ENCODE peak calls at places on chromosomes 3 and 15, in five cellular contexts. One of them, this sample, is unnamed.

GRCh38 chr15:51620647-51621046 is 1.9 kb downstream of the DMXL2 start:
- DNase-seq in ureter: no peak
- DNase-seq in PC-9: no peak
- DNase-seq in cardiac septum: no peak
- DNase-seq in NCI-H1417: peak; percentile 9
- DNase-seq in this sample: peak; percentile 15

GRCh38 chr3:172848910-172849309 is 98.4 kb downstream of the ECT2 start:
- DNase-seq in ureter: no peak
- DNase-seq in cardiac septum: no peak
- DNase-seq in PC-9: no peak
- DNase-seq in NCI-H1417: no peak
- DNase-seq in this sample: no peak

GRCh38 chr15:90029024-90029423 is 27.9 kb downstream of the ZNF710 start:
- DNase-seq in NCI-H1417: no peak
- DNase-seq in cardiac septum: no peak
- DNase-seq in ureter: no peak
- DNase-seq in PC-9: no peak
- DNase-seq in this sample: peak; percentile 89

GRCh38 chr3:189909573-189909972 is 211.1 kb downstream of the P3H2 start:
- DNase-seq in PC-9: peak; percentile 81
- DNase-seq in ureter: no peak
- DNase-seq in NCI-H1417: no peak
- DNase-seq in cardiac septum: no peak
- DNase-seq in this sample: no peak

GRCh38 chr3:172539273-172539672 is 16.0 kb upstream of the TNFSF10 start:
- DNase-seq in ureter: no peak
- DNase-seq in cardiac septum: no peak
- DNase-seq in PC-9: no peak
- DNase-seq in NCI-H1417: no peak
- DNase-seq in this sample: no peak

GRCh38 chr15:77104155-77104554 is 33.2 kb upstream of the TSPAN3 start:
- DNase-seq in NCI-H1417: no peak
- DNase-seq in cardiac septum: peak; percentile 76
- DNase-seq in PC-9: no peak
- DNase-seq in ureter: no peak
- DNase-seq in this sample: no peak

GRCh38 chr3:126450744-126451143 is 24.9 kb downstream of the ZXDC start:
- DNase-seq in NCI-H1417: no peak
- DNase-seq in ureter: no peak
- DNase-seq in PC-9: no peak
- DNase-seq in cardiac septum: no peak
- DNase-seq in this sample: no peak

GRCh38 chr3:55687526-55687925 is 200.4 kb upstream of the WNT5A start:
- DNase-seq in PC-9: no peak
- DNase-seq in NCI-H1417: no peak
- DNase-seq in cardiac septum: no peak
- DNase-seq in ureter: no peak
- DNase-seq in this sample: no peak

GRCh38 chr3:143476965-143477640 is 357.5 kb downstream of the CHST2 start:
- DNase-seq in NCI-H1417: no peak
- DNase-seq in PC-9: no peak
- DNase-seq in ureter: no peak
- DNase-seq in cardiac septum: no peak
- DNase-seq in this sample: no peak

GRCh38 chr3:147529551-147529950 is 120.4 kb downstream of the ZIC1 start:
- DNase-seq in cardiac septum: no peak
- DNase-seq in PC-9: no peak
- DNase-seq in NCI-H1417: no peak
- DNase-seq in ureter: no peak
- DNase-seq in this sample: no peak

GRCh38 chr15:88258021-88258641 is 1.6 kb upstream of the NTRK3 start:
- DNase-seq in PC-9: no peak
- DNase-seq in cardiac septum: no peak
- DNase-seq in NCI-H1417: peak; percentile 10
- DNase-seq in ureter: no peak
- DNase-seq in this sample: peak; percentile 14

GRCh38 chr3:138331143-138331894 is 1.7 kb upstream of the NME9 start:
- DNase-seq in ureter: no peak
- DNase-seq in cardiac septum: no peak
- DNase-seq in PC-9: no peak
- DNase-seq in NCI-H1417: no peak
- DNase-seq in this sample: peak; percentile 6

GRCh38 chr15:69014454-69014853 is at the start of gene NOX5:
- DNase-seq in ureter: no peak
- DNase-seq in NCI-H1417: no peak
- DNase-seq in PC-9: peak; percentile 43
- DNase-seq in cardiac septum: peak; percentile 6
- DNase-seq in this sample: no peak

GRCh38 chr15:46034755-46035154 is 399.9 kb downstream of the SQOR start:
- DNase-seq in ureter: no peak
- DNase-seq in PC-9: no peak
- DNase-seq in cardiac septum: no peak
- DNase-seq in NCI-H1417: no peak
- DNase-seq in this sample: no peak

GRCh38 chr3:192001217-192001616 is 540.3 kb downstream of the PYDC2 start:
- DNase-seq in NCI-H1417: no peak
- DNase-seq in cardiac septum: no peak
- DNase-seq in ureter: no peak
- DNase-seq in PC-9: no peak
- DNase-seq in this sample: no peak

GRCh38 chr3:81580399-81580798 is 181.0 kb downstream of the GBE1 start:
- DNase-seq in cardiac septum: no peak
- DNase-seq in NCI-H1417: no peak
- DNase-seq in PC-9: no peak
- DNase-seq in ureter: no peak
- DNase-seq in this sample: no peak

GRCh38 chr3:43691120-43692002 is 623 bp downstream of the ABHD5 start:
- DNase-seq in NCI-H1417: peak; percentile 44
- DNase-seq in ureter: peak; percentile 69
- DNase-seq in PC-9: peak; percentile 70
- DNase-seq in cardiac septum: peak; percentile 87
- DNase-seq in this sample: peak; percentile 77

GRCh38 chr3:156643729-156644389 is 30.5 kb upstream of the TIPARP start:
- DNase-seq in NCI-H1417: no peak
- DNase-seq in cardiac septum: no peak
- DNase-seq in PC-9: no peak
- DNase-seq in ureter: no peak
- DNase-seq in this sample: no peak

GRCh38 chr3:169929830-169930519 is 18.6 kb downstream of the SAMD7 start:
- DNase-seq in PC-9: no peak
- DNase-seq in NCI-H1417: no peak
- DNase-seq in ureter: no peak
- DNase-seq in cardiac septum: no peak
- DNase-seq in this sample: peak; percentile 61

GRCh38 chr15:71296032-71296686 is 180.9 kb downstream of the THSD4 start:
- DNase-seq in NCI-H1417: no peak
- DNase-seq in PC-9: peak; percentile 94
- DNase-seq in ureter: no peak
- DNase-seq in cardiac septum: no peak
- DNase-seq in this sample: no peak

GRCh38 chr3:136950583-136950982 is 7.2 kb upstream of the IL20RB start:
- DNase-seq in cardiac septum: no peak
- DNase-seq in ureter: no peak
- DNase-seq in NCI-H1417: no peak
- DNase-seq in PC-9: no peak
- DNase-seq in this sample: no peak

GRCh38 chr3:85567074-85567676 is 608.4 kb downstream of the CADM2 start:
- DNase-seq in NCI-H1417: peak; percentile 53
- DNase-seq in cardiac septum: no peak
- DNase-seq in ureter: no peak
- DNase-seq in PC-9: no peak
- DNase-seq in this sample: peak; percentile 53

GRCh38 chr3:134647902-134648760 is 2.7 kb downstream of the KY start:
- DNase-seq in PC-9: no peak
- DNase-seq in cardiac septum: no peak
- DNase-seq in NCI-H1417: no peak
- DNase-seq in ureter: no peak
- DNase-seq in this sample: no peak

GRCh38 chr3:98778852-98779379 is 15.8 kb downstream of the ST3GAL6 start:
- DNase-seq in cardiac septum: no peak
- DNase-seq in PC-9: no peak
- DNase-seq in NCI-H1417: no peak
- DNase-seq in ureter: no peak
- DNase-seq in this sample: no peak

GRCh38 chr15:40241305-40242215 is 2.7 kb downstream of the PAK6 start:
- DNase-seq in PC-9: no peak
- DNase-seq in NCI-H1417: no peak
- DNase-seq in cardiac septum: no peak
- DNase-seq in ureter: peak; percentile 35
- DNase-seq in this sample: no peak

GRCh38 chr3:134563614-134564013 is 77.8 kb downstream of the CEP63 start:
- DNase-seq in PC-9: no peak
- DNase-seq in cardiac septum: no peak
- DNase-seq in NCI-H1417: no peak
- DNase-seq in ureter: no peak
- DNase-seq in this sample: no peak

GRCh38 chr3:23685484-23686258 is 120.1 kb upstream of the UBE2E1 start:
- DNase-seq in cardiac septum: peak; percentile 78
- DNase-seq in PC-9: peak; percentile 96
- DNase-seq in NCI-H1417: no peak
- DNase-seq in ureter: peak; percentile 93
- DNase-seq in this sample: peak; percentile 87

GRCh38 chr3:71926242-71926560 is 141.3 kb upstream of the PROK2 start:
- DNase-seq in ureter: peak; percentile 45
- DNase-seq in NCI-H1417: peak; percentile 69
- DNase-seq in cardiac septum: no peak
- DNase-seq in PC-9: no peak
- DNase-seq in this sample: peak; percentile 82

GRCh38 chr15:34132881-34133280 is 31.0 kb downstream of the PGBD4 start:
- DNase-seq in NCI-H1417: no peak
- DNase-seq in ureter: no peak
- DNase-seq in PC-9: no peak
- DNase-seq in cardiac septum: no peak
- DNase-seq in this sample: no peak

GRCh38 chr15:98789020-98789419 is 140.7 kb downstream of the IGF1R start:
- DNase-seq in PC-9: no peak
- DNase-seq in ureter: no peak
- DNase-seq in NCI-H1417: no peak
- DNase-seq in cardiac septum: no peak
- DNase-seq in this sample: no peak